ENCODE peak calls at places on chromosomes 2 and 18, in six cellular contexts. B is A549; I is kidney; J is T-helper 2 cell; G is sigmoid colon; H is stimulated activated CD8-positive, alpha-beta memory T cell treated with anti-CD3 and anti-CD28 coated beads, Interleukin-4, amount 100 ng/mL, for 1 hour. N is an unnamed sample.

GRCh38 chr2:66334237-66335054 is 100.5 kb upstream of the MEIS1 start:
- DNase-seq in H (no peak), B (no peak), I (no peak), J (no peak), G (no peak), N (no peak)

GRCh38 chr2:238970553-238971081 is 122.7 kb downstream of the TWIST2 start:
- DNase-seq in H (no peak), J (peak), G (peak), B (peak), I (peak), N (no peak)

GRCh38 chr2:33598472-33599174 is 476 bp downstream of the FAM98A start:
- DNase-seq in H (no peak), J (peak), I (no peak), G (no peak), B (peak), N (no peak)

GRCh38 chr2:263022-263738 is 652 bp downstream of the SH3YL1 start:
- DNase-seq in I (peak), G (no peak), J (no peak), H (no peak), B (no peak), N (no peak)

GRCh38 chr2:126776701-126777619 is 121.0 kb downstream of the GYPC start:
- DNase-seq in G (peak), I (peak), B (peak), J (peak), H (peak), N (peak)

GRCh38 chr18:70423988-70424387 is 135.1 kb downstream of the SOCS6 start:
- DNase-seq in I (no peak), H (no peak), J (no peak), B (no peak), G (no peak), N (no peak)

GRCh38 chr2:220966636-220967035 is 605.5 kb downstream of the EPHA4 start:
- DNase-seq in G (no peak), J (no peak), H (no peak), I (no peak), B (no peak), N (no peak)

GRCh38 chr2:78304678-78305077 is 720.8 kb upstream of the REG3G start:
- DNase-seq in H (no peak), B (no peak), I (no peak), J (no peak), G (no peak), N (no peak)

GRCh38 chr18:34598136-34598635 is 111.9 kb upstream of the DTNA start:
- DNase-seq in G (no peak), B (no peak), I (no peak), H (no peak), J (no peak), N (no peak)

GRCh38 chr2:191818725-191819333 is 28.1 kb downstream of the CAVIN2 start:
- DNase-seq in H (no peak), J (no peak), G (no peak), I (no peak), B (no peak), N (no peak)

GRCh38 chr2:10537522-10538195 is 89.5 kb upstream of the ODC1 start:
- DNase-seq in H (no peak), B (no peak), I (peak), G (peak), J (peak), N (no peak)

GRCh38 chr2:159209341-159210306 is 76.9 kb downstream of the WDSUB1 start:
- DNase-seq in B (no peak), J (peak), I (no peak), G (no peak), H (peak), N (no peak)

GRCh38 chr18:2656237-2657042 is 914 bp downstream of the SMCHD1 start:
- DNase-seq in I (peak), J (peak), G (peak), B (no peak), H (peak), N (no peak)

GRCh38 chr2:226478121-226478809 is 321.4 kb downstream of the IRS1 start:
- DNase-seq in G (peak), I (peak), H (no peak), J (no peak), B (peak), N (no peak)

GRCh38 chr18:10421859-10422258 is 32.6 kb upstream of the APCDD1 start:
- DNase-seq in I (no peak), B (no peak), J (no peak), G (no peak), H (no peak), N (no peak)

GRCh38 chr2:95402370-95403203 is at the start of gene FAHD2A:
- DNase-seq in G (peak), J (peak), H (peak), I (peak), B (peak), N (peak)

GRCh38 chr2:20675701-20676352 is 8.9 kb downstream of the GDF7 start:
- DNase-seq in G (no peak), B (no peak), H (no peak), J (peak), I (peak), N (no peak)

GRCh38 chr18:35862115-35862640 is 110.3 kb upstream of the RMP24 start:
- DNase-seq in H (no peak), G (no peak), J (peak), I (no peak), B (no peak), N (no peak)

GRCh38 chr2:128787616-128788015 is 468.9 kb upstream of the HS6ST1 start:
- DNase-seq in B (no peak), J (no peak), I (no peak), G (peak), H (no peak), N (no peak)

GRCh38 chr2:60741588-60741987 is 14.5 kb upstream of the PAPOLG start:
- DNase-seq in J (no peak), B (no peak), G (no peak), I (no peak), H (no peak), N (no peak)

GRCh38 chr2:232537079-232537478 is 2.4 kb upstream of the CHRNG start:
- DNase-seq in J (no peak), I (no peak), G (peak), H (no peak), B (no peak), N (no peak)

GRCh38 chr2:121075006-121075545 is 209.9 kb downstream of the TFCP2L1 start:
- DNase-seq in I (no peak), G (peak), H (no peak), J (peak), B (peak), N (no peak)

GRCh38 chr2:179751184-179751809 is 110.1 kb downstream of the ZNF385B start:
- DNase-seq in J (peak), B (peak), H (no peak), G (no peak), I (no peak), N (no peak)